ENCODE peak calls at places on chromosomes 16 and 17, in seven cellular contexts. B, O, H, Q, T, X and Z are unnamed samples.

GRCh38 chr16:82882982-82883863 is 256.5 kb downstream of the CDH13 start:
- ATAC-seq in H (no peak), O (no peak), Q (peak; percentile 33), X (no peak), T (peak; percentile 93), B (no peak), Z (no peak)

GRCh38 chr17:42842286-42842685 is 2.1 kb upstream of the AOC2 start:
- ATAC-seq in Q (no peak), T (no peak), H (no peak), O (no peak), X (no peak), B (no peak), Z (no peak)

GRCh38 chr16:66332599-66332998 is 33.9 kb upstream of the CDH5 start:
- ATAC-seq in X (no peak), Q (no peak), O (no peak), T (no peak), B (no peak), H (peak; percentile 63), Z (no peak)

GRCh38 chr17:80847506-80848230 is 144.0 kb upstream of the CHMP6 start:
- ATAC-seq in H (no peak), B (peak; percentile 89), X (no peak), O (no peak), Q (peak; percentile 18), T (peak; percentile 29), Z (no peak)

GRCh38 chr16:85879975-85880831 is 18.8 kb upstream of the IRF8 start:
- ATAC-seq in H (no peak), Q (no peak), T (no peak), O (no peak), X (no peak), B (no peak), Z (no peak)

GRCh38 chr16:85611205-85611454 is 2.0 kb upstream of the GSE1 start:
- ATAC-seq in H (no peak), X (no peak), B (no peak), O (no peak), T (no peak), Q (no peak), Z (no peak)

GRCh38 chr16:27230562-27230991 is 27.3 kb downstream of the KDM8 start:
- ATAC-seq in O (peak; percentile 37), H (no peak), Q (no peak), B (peak; percentile 56), T (no peak), X (no peak), Z (peak; percentile 64)

GRCh38 chr16:68893710-68894705 is 50.7 kb downstream of the TANGO6 start:
- ATAC-seq in Q (peak; percentile 79), X (no peak), B (no peak), T (no peak), H (peak; percentile 35), O (peak; percentile 78), Z (no peak)

GRCh38 chr16:84246679-84247077 is 6.9 kb upstream of the KCNG4 start:
- ATAC-seq in H (no peak), X (no peak), Q (no peak), T (no peak), O (no peak), B (no peak), Z (no peak)

GRCh38 chr17:69560987-69561441 is 146.5 kb downstream of the MAP2K6 start:
- ATAC-seq in H (no peak), O (no peak), B (no peak), T (no peak), X (no peak), Q (peak; percentile 85), Z (no peak)

GRCh38 chr16:56237451-56237930 is 46.2 kb downstream of the GNAO1 start:
- ATAC-seq in H (no peak), X (peak; percentile 30), Q (peak; percentile 60), B (no peak), O (no peak), T (no peak), Z (no peak)

GRCh38 chr16:9597967-9598730 is 506.7 kb downstream of the HAPSTR1 start:
- ATAC-seq in T (no peak), H (no peak), O (no peak), Q (no peak), X (no peak), B (no peak), Z (no peak)

GRCh38 chr16:11047939-11048500 is 103.7 kb downstream of the CLEC16A start:
- ATAC-seq in B (no peak), H (no peak), O (no peak), X (no peak), Q (no peak), T (no peak), Z (no peak)

GRCh38 chr17:4541041-4541327 is 14.2 kb downstream of the MYBBP1A start:
- ATAC-seq in O (no peak), Q (no peak), T (no peak), X (no peak), H (no peak), B (no peak), Z (no peak)

GRCh38 chr16:57813466-57813865 is 11.2 kb upstream of the KIFC3 start:
- ATAC-seq in B (no peak), H (no peak), O (no peak), X (no peak), Q (no peak), T (no peak), Z (no peak)

GRCh38 chr16:85484337-85485295 is 128.5 kb upstream of the GSE1 start:
- ATAC-seq in Q (no peak), O (no peak), H (peak; percentile 90), X (no peak), B (no peak), T (no peak), Z (no peak)

GRCh38 chr17:71084219-71084618 is 914.9 kb downstream of the KCNJ2 start:
- ATAC-seq in O (peak; percentile 78), H (peak; percentile 72), B (no peak), Q (no peak), T (no peak), X (no peak), Z (no peak)

GRCh38 chr17:82531431-82531881 is 11.9 kb downstream of the FOXK2 start:
- ATAC-seq in B (peak; percentile 42), H (peak; percentile 21), X (no peak), T (no peak), Q (no peak), O (peak; percentile 24), Z (peak; percentile 60)

GRCh38 chr17:15404116-15404730 is 62.8 kb upstream of the TEKT3 start:
- ATAC-seq in O (peak; percentile 55), H (no peak), T (no peak), X (peak; percentile 29), B (no peak), Q (peak; percentile 12), Z (no peak)

GRCh38 chr17:1714488-1714979 is 4.4 kb upstream of the TLCD2 start:
- ATAC-seq in X (peak; percentile 79), T (no peak), B (no peak), H (peak; percentile 45), Q (peak; percentile 68), O (peak; percentile 54), Z (peak; percentile 41)

GRCh38 chr17:63646492-63646815 is 24.2 kb downstream of the MAP3K3 start:
- ATAC-seq in O (no peak), B (no peak), X (no peak), H (peak; percentile 8), T (peak; percentile 95), Q (no peak), Z (peak; percentile 16)

GRCh38 chr17:66000216-66000615 is 191.7 kb downstream of the CEP112 start:
- ATAC-seq in X (no peak), Q (no peak), H (no peak), B (no peak), T (no peak), O (no peak), Z (no peak)

GRCh38 chr17:63474174-63474913 is 2.5 kb upstream of the ACE start:
- ATAC-seq in X (no peak), H (no peak), Q (peak; percentile 37), B (no peak), O (no peak), T (no peak), Z (no peak)

GRCh38 chr16:22948603-22949368 is 134.8 kb downstream of the HS3ST2 start:
- ATAC-seq in O (peak; percentile 92), X (peak; percentile 84), H (peak; percentile 91), B (peak; percentile 52), Q (peak; percentile 82), T (peak; percentile 95), Z (peak; percentile 74)

GRCh38 chr17:46001390-46002310 is 2.6 kb downstream of the STH start:
- ATAC-seq in B (no peak), Q (peak; percentile 11), H (no peak), O (peak; percentile 51), X (peak; percentile 4), T (no peak), Z (no peak)

GRCh38 chr17:3750926-3751325 is 27.2 kb downstream of the HASPIN start:
- ATAC-seq in X (no peak), T (no peak), H (no peak), B (peak; percentile 43), O (no peak), Q (no peak), Z (no peak)

GRCh38 chr17:64982139-64982802 is 63.0 kb upstream of the LRRC37A3 start:
- ATAC-seq in X (no peak), H (no peak), B (no peak), Q (no peak), T (no peak), O (no peak), Z (no peak)

GRCh38 chr16:88853336-88853941 is 3.3 kb downstream of the GALNS start:
- ATAC-seq in Q (no peak), T (no peak), X (no peak), B (no peak), O (no peak), H (no peak), Z (no peak)

GRCh38 chr17:30534938-30535921 is 58.0 kb downstream of the GOSR1 start:
- ATAC-seq in Q (peak; percentile 50), X (no peak), T (no peak), H (no peak), O (peak; percentile 23), B (no peak), Z (no peak)

GRCh38 chr17:7293821-7294613 is 422 bp downstream of the YBX2 start:
- ATAC-seq in O (peak; percentile 52), B (peak; percentile 7), H (peak; percentile 29), T (peak; percentile 5), Q (no peak), X (no peak), Z (peak; percentile 65)

GRCh38 chr16:78763821-78764440 is 664.5 kb downstream of the WWOX start:
- ATAC-seq in Q (peak; percentile 65), H (no peak), O (no peak), B (no peak), X (no peak), T (no peak), Z (no peak)